ENCODE peak calls at places on chromosomes 4 and X, in four cellular contexts. H is GM06990, D is heart left ventricle, N is DND-41. R is an unnamed sample.

GRCh38 chr4:1979477-1980196 is 29.1 kb downstream of the NELFA start:
- DNase-seq in H (no peak), D (no peak), N (no peak), R (peak)

GRCh38 chrX:67545772-67546495 is 2.1 kb downstream of the AR start:
- DNase-seq in N (no peak), H (no peak), D (peak), R (peak)

GRCh38 chrX:45172890-45173289 is 27.8 kb downstream of the DIPK2B start:
- DNase-seq in D (no peak), H (no peak), N (no peak), R (no peak)

GRCh38 chrX:31301941-31302340 is 230.1 kb upstream of the FTHL17 start:
- DNase-seq in D (no peak), N (no peak), H (no peak), R (no peak)

GRCh38 chr4:96767815-96768480 is 928.1 kb downstream of the PDHA2 start:
- DNase-seq in N (no peak), H (no peak), D (no peak), R (no peak)

GRCh38 chr4:143294310-143294709 is 42.4 kb upstream of the GAB1 start:
- DNase-seq in H (no peak), D (peak), N (no peak), R (peak)

GRCh38 chr4:168925789-168926490 is 84.1 kb downstream of the CBR4 start:
- DNase-seq in H (no peak), N (no peak), D (no peak), R (no peak)

GRCh38 chrX:629230-630006 is 1.2 kb upstream of the SHOX start:
- DNase-seq in D (no peak), H (no peak), N (no peak), R (peak)

GRCh38 chr4:8046925-8047541 is 107.4 kb upstream of the AFAP1 start:
- DNase-seq in H (no peak), D (no peak), N (no peak), R (no peak)

GRCh38 chr4:111923786-111924185 is 221.5 kb upstream of the FAM241A start:
- DNase-seq in H (no peak), N (no peak), D (no peak), R (no peak)

GRCh38 chr4:179492260-179492844 is 2050.1 kb upstream of the AGA start:
- DNase-seq in D (no peak), N (no peak), H (no peak), R (no peak)

GRCh38 chrX:116436358-116436816 is at the start of gene SLC6A14:
- DNase-seq in N (no peak), D (no peak), H (no peak), R (no peak)

GRCh38 chr4:181502611-181503010 is 740.6 kb upstream of the TENM3 start:
- DNase-seq in D (no peak), N (no peak), H (no peak), R (no peak)
- TF ChIP-seq CTCF in D (no peak), N (no peak), H (no peak), R (no peak)

GRCh38 chr4:57612279-57612678 is 502.1 kb upstream of the IGFBP7 start:
- DNase-seq in D (no peak), H (no peak), N (no peak), R (no peak)
- TF ChIP-seq CTCF in D (no peak), H (no peak), N (peak), R (peak)

GRCh38 chr4:151401739-151402138 is 7.2 kb upstream of the FHIP1A start:
- DNase-seq in D (no peak), H (no peak), N (no peak), R (no peak)
- TF ChIP-seq CTCF in D (no peak), H (no peak), N (no peak), R (no peak)

GRCh38 chrX:68821616-68822015 is 7.2 kb upstream of the EFNB1 start:
- DNase-seq in N (no peak), H (no peak), D (no peak), R (peak)

GRCh38 chrX:68824565-68825125 is 4.2 kb upstream of the EFNB1 start:
- DNase-seq in H (no peak), N (no peak), D (no peak), R (peak)

GRCh38 chrX:68823413-68824151 is 5.2 kb upstream of the EFNB1 start:
- DNase-seq in H (no peak), D (no peak), N (no peak), R (peak)

GRCh38 chrX:68824152-68824433 is 4.7 kb upstream of the EFNB1 start:
- DNase-seq in H (no peak), D (no peak), N (no peak), R (peak)

GRCh38 chrX:68822641-68823410 is 6.0 kb upstream of the EFNB1 start:
- DNase-seq in D (no peak), H (no peak), N (no peak), R (peak)
- TF ChIP-seq CTCF in D (peak), H (peak), N (peak), R (peak)

DNA sequence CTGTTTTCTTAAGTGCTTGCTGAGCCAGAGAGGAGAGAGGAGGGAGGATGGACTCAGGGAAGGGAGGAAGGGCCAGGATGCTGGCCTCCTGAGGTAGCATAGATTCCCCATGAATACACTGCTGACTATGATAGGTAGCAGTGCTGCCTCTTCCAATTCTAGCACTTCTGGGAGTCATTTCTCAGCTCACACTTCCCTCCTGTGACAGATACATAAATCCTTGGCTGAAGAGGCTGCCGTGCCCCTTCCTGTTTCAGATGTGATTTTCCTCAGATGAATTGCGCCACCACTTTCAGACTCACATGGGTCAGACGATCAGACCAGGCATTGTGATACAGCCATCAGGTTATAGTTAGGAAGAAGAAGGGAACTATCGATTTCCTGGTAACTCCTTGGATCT is 22.4 kb downstream of the TSC22D3 start:
- DNase-seq in H (no peak), D (no peak), N (no peak), R (no peak)
- TF ChIP-seq CTCF in H (no peak), D (no peak), N (no peak), R (no peak)

GRCh38 chr4:41639291-41639690 is 101.3 kb downstream of the LIMCH1 start:
- DNase-seq in N (no peak), D (no peak), H (no peak), R (no peak)

GRCh38 chr4:41638806-41639205 is 100.8 kb downstream of the LIMCH1 start:
- DNase-seq in N (no peak), D (no peak), H (no peak), R (no peak)

GRCh38 chr4:41644288-41644914 is 104.1 kb downstream of the PHOX2B start:
- DNase-seq in D (peak), N (no peak), H (peak), R (no peak)

GRCh38 chr4:41638203-41638602 is 100.2 kb downstream of the LIMCH1 start:
- DNase-seq in H (no peak), N (no peak), D (no peak), R (no peak)

GRCh38 chr4:41640905-41641304 is 102.9 kb downstream of the LIMCH1 start:
- DNase-seq in H (no peak), N (no peak), D (no peak), R (no peak)
- TF ChIP-seq CTCF in H (no peak), N (no peak), D (no peak), R (no peak)

DNA sequence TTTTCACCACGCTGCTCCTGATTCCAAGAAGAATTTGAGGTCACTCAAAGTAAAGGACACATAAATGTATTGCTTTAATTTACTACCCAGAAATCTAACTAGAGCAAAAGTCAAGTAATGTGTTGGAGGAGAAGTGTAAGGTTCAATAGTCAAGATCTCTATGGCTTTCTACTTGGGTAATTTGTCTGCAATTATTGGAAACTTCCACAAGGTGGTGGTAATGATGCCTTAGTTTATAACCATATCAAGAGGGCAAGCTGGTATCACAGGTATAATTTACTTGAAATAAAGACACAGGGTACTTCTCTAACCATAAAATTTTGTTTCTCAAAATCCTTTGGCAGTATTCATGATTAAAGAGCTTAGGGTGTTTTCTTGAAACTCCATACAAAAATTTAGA is 10.2 kb upstream of the GRIA3 start:
- DNase-seq in H (no peak), D (no peak), N (no peak), R (no peak)
- TF ChIP-seq CTCF in H (peak), D (no peak), N (peak), R (no peak)

DNA sequence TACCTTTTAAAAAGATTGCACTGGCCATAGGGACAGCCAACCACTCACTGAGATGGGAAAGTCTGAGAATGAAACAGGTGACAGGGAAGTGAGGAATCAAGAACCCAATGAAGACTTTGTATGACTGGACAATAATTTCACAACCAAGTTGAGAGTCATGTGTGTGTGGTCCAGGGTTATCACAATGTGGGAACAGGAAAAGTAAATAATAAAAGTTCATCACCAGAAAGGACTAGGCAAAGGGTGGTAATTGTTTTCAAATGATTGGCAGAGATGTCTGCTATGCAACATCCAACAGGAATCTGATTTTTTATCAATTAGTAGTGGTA is 129.3 kb downstream of the AMELX start:
- DNase-seq in D (no peak), N (no peak), H (no peak), R (no peak)
- TF ChIP-seq CTCF in D (no peak), N (no peak), H (no peak), R (no peak)

R was measured in osteocyte.